ENCODE peak calls at places on chromosomes 12 and 14, in seven cellular contexts. K is esophagus squamous epithelium, X is gastrocnemius medialis, C is body of pancreas, O is thyroid gland, P is left ventricle myocardium inferior, A is fibroblast of lung. M is an unnamed sample.

GRCh38 chr12:953776-954175 is 4.3 kb upstream of the RAD52 start:
- DNase-seq in A (peak), C (no peak), K (no peak), O (no peak), X (no peak), P (no peak), M (peak)

GRCh38 chr12:2017724-2018337 is 13.6 kb upstream of the DCP1B start:
- DNase-seq in P (no peak), C (no peak), O (no peak), A (peak), K (no peak), X (no peak), M (no peak)

GRCh38 chr12:30515351-30515750 is 180.3 kb downstream of the IPO8 start:
- DNase-seq in C (no peak), P (no peak), X (no peak), A (peak), K (no peak), O (no peak), M (no peak)

GRCh38 chr12:39533951-39534350 is 85.7 kb downstream of the ABCD2 start:
- DNase-seq in K (no peak), P (no peak), O (no peak), A (no peak), C (no peak), X (no peak), M (no peak)

GRCh38 chr12:44428825-44429224 is 447.3 kb downstream of the NELL2 start:
- DNase-seq in C (no peak), X (no peak), K (no peak), O (no peak), P (no peak), A (no peak), M (no peak)

GRCh38 chr12:51191516-51192283 is 18.8 kb upstream of the TFCP2 start:
- DNase-seq in K (no peak), P (no peak), X (no peak), A (no peak), C (no peak), O (peak), M (no peak)

GRCh38 chr14:64303471-64303917 is 9.3 kb upstream of the ESR2 start:
- DNase-seq in O (no peak), X (no peak), C (no peak), K (no peak), A (peak), P (no peak), M (peak)

GRCh38 chr12:66066929-66067281 is 63.6 kb downstream of the LLPH start:
- DNase-seq in P (no peak), C (no peak), X (no peak), A (no peak), O (no peak), K (no peak), M (no peak)

GRCh38 chr12:40819427-40820108 is 127.3 kb downstream of the CNTN1 start:
- DNase-seq in A (no peak), K (no peak), P (no peak), O (no peak), C (peak), X (no peak), M (no peak)

GRCh38 chr12:80912906-80913769 is 24.6 kb downstream of the LIN7A start:
- DNase-seq in A (no peak), O (no peak), K (no peak), C (no peak), X (no peak), P (no peak), M (no peak)

GRCh38 chr14:22231022-22231421 is 358.0 kb downstream of the DAD1 start:
- DNase-seq in P (no peak), O (no peak), C (no peak), X (no peak), K (no peak), A (no peak), M (no peak)

GRCh38 chr14:23321572-23322547 is 603 bp downstream of the PABPN1 start:
- DNase-seq in A (peak), K (no peak), P (peak), O (peak), X (no peak), C (peak), M (no peak)

GRCh38 chr12:74915718-74916117 is 293.9 kb downstream of the KCNC2 start:
- DNase-seq in X (no peak), C (no peak), K (no peak), A (no peak), P (no peak), O (no peak), M (no peak)

GRCh38 chr12:129381717-129382116 is 522.1 kb downstream of the TMEM132D start:
- DNase-seq in P (no peak), O (no peak), K (no peak), C (no peak), X (no peak), A (no peak), M (no peak)

GRCh38 chr12:70251226-70251625 is 8.0 kb downstream of the CNOT2 start:
- DNase-seq in O (no peak), A (peak), C (no peak), K (no peak), P (no peak), X (no peak), M (no peak)

GRCh38 chr12:122072031-122072970 is 6.3 kb upstream of the MLXIP start:
- DNase-seq in C (peak), P (peak), O (peak), K (no peak), A (peak), X (peak), M (peak)

GRCh38 chr14:88233915-88234314 is 89.2 kb downstream of the KCNK10 start:
- DNase-seq in X (no peak), K (no peak), O (no peak), A (no peak), C (no peak), P (no peak), M (no peak)
- TF ChIP-seq CTCF in X (no peak), K (no peak), O (no peak), A (no peak), C (no peak), P (no peak), M (no peak)

DNA sequence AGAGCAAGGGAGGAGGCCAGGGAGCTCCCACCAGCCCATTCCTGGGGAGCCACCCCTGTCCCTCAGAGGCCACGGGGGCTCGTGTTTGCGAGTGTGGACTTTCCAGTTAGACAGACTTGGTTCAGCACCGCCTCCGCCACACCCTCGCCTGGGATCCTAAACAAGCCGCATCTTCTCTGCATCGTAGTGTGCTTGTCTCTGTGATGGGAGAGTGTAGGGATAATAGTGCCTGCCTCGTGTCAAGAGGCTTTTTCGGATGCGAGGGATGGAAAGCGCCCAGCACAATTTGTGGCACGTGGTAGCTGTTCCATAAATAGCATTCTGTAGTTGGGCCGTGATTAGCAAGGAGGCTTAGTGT is 1.3 kb upstream of the PPP1R13B start:
- DNase-seq in O (no peak), P (no peak), K (no peak), A (no peak), X (no peak), C (peak), M (no peak)
- H3K4me3 ChIP-seq in O (no peak), P (peak), K (peak), A (no peak), X (peak), C (no peak), M (no peak)

GRCh38 chr12:68806488-68807237 is 1.3 kb upstream of the MDM2 start:
- DNase-seq in K (no peak), O (no peak), X (no peak), A (no peak), P (no peak), C (no peak), M (no peak)

GRCh38 chr12:68805592-68806120 is 2.3 kb upstream of the MDM2 start:
- DNase-seq in K (no peak), A (peak), P (no peak), O (no peak), X (no peak), C (no peak), M (no peak)

GRCh38 chr12:68809190-68810026 is 1.4 kb downstream of the MDM2 start:
- DNase-seq in O (no peak), X (no peak), C (no peak), A (peak), P (no peak), K (no peak), M (no peak)

GRCh38 chr12:68807576-68808387 is at the start of gene MDM2:
- DNase-seq in C (peak), X (peak), P (peak), K (peak), O (peak), A (peak), M (peak)

GRCh38 chr12:68808388-68809189 is 612 bp downstream of the MDM2 start:
- DNase-seq in P (peak), X (peak), A (peak), K (peak), O (peak), C (peak), M (peak)
- TF ChIP-seq CTCF in P (no peak), X (peak), A (no peak), K (no peak), O (no peak), C (no peak), M (no peak)

DNA sequence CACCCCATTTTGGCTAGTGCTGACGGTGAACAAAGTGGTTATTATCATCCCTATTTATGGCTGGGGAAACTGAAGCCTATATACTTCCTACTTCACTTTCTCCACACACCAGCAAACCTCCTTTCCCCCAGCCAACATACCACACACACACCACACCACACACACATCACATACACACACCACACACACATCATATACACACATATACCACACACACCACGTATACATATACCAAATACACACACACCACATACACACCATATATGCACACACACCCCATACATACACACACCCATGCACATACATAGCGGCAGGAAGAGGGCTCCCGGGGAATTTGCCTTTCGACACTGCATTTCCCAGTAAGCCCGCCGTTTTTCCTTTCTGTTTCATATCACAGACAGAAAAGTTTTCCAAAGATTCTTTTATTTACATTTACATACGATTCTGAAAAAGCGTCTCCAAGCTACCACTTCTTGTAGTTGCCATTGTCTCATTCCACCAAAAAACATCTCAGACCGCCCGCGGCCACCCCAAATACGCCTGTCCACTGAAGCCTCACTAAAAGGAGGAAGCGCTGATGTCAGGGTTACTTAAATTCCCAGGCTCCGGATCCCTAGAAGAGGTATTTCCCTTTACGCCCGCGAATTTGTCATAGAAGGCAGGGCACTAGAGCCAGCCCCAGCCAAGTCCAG is 826 bp upstream of the RAB5B start:
- DNase-seq in A (peak), X (no peak), P (no peak), O (no peak), C (no peak), K (no peak), M (no peak)
- H3K4me3 ChIP-seq in A (peak), X (peak), P (peak), O (no peak), C (peak), K (peak), M (peak)

DNA sequence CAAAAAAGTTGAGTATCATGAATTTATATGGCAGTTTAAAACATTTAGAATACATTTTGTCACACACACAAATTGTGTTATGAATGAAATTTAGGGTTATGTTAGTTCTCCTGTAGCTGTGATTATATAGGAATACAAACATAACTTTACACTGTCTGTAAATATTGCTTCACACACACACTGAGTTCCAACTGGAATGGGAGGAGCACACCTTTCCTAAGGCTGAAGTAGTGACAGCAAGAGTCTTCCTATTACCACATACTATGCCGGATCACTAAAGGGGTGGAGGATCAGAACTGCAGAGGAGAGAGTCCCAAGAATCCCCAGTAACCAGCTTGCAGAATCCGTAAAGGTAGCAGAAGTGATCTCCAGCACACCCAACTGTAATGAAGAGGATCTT is 63.7 kb downstream of the DNAI7 start:
- DNase-seq in P (no peak), C (no peak), K (no peak), O (no peak), A (no peak), X (no peak), M (no peak)
- TF ChIP-seq CTCF in P (no peak), C (no peak), K (no peak), O (no peak), A (no peak), X (no peak), M (no peak)

DNA sequence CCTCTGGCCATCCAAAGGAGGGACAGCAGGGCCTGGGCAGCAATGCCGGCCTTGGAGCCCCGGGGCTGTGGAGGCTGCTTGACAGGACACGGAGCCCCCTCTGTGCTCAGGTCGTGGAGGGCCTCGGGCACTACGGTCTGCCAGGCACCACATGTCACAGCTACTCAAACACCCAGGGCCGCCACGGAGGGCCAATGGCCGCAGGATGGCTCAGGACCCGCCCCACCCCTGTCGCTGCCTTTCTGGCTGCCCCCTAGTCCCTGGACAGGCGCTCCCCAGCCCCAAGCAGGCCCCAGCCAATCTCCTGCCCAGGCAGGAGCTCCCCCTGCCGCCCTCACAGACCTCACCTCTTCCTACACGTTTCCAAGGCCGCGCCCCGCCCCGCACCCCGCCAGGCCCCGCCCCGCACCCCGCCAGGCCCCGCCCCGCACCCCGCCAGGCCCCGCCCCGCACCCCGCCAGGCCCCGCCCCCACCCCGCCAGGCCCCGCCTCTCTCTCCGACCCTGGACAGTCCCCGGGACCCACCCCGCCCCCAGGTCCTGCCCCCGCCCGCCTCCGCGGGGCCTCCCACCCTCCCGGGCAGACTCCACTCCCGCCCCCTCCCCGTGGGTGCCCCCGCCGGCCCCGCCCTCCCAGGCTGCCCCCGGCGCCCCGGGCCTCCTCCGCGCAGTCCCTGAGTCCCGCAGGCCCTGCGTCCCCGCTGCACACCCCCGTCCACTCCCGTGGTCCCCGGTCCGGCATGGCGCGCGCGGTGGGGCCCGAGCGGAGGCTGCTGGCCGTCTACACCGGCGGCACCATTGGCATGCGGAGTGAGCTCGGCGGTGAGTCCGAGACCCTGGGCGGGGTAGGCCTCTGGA is at the start of gene ASPG:
- DNase-seq in P (peak), X (no peak), C (peak), K (no peak), O (no peak), A (no peak), M (no peak)
- H3K4me3 ChIP-seq in P (peak), X (no peak), C (no peak), K (peak), O (no peak), A (no peak), M (no peak)

DNA sequence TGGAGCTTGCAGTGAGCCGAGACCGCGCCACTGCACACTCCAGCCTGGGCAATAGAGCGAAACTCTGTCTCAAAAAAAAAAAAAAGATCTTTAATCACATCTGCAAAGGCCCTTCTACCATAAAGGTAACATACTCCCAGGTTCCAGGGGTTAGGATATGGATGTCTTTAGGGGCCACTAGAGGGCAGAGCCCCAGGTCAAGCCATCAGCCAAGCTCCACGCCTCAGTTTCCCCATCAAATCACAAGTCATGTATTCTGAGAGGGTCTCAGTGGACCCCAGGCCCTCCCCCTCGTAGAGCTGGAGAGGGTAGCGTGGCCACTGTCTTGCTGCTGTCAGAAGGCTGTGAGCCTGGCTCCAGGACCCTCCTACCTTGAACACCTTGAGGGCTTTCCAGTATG is 18.8 kb downstream of the SLC8B1 start:
- DNase-seq in K (no peak), X (no peak), C (no peak), O (no peak), P (no peak), A (no peak), M (no peak)
- TF ChIP-seq CTCF in K (no peak), X (no peak), C (no peak), O (no peak), P (no peak), A (no peak), M (no peak)

GRCh38 chr14:60508363-60508706 is 611 bp upstream of the SIX6 start:
- DNase-seq in K (no peak), X (no peak), O (no peak), C (no peak), A (no peak), P (no peak), M (no peak)
- H3K4me3 ChIP-seq in K (no peak), X (peak), O (no peak), C (no peak), A (no peak), P (no peak), M (no peak)

GRCh38 chr12:91618281-91618680 is 435.7 kb upstream of the DCN start:
- DNase-seq in X (no peak), O (no peak), C (no peak), A (no peak), K (no peak), P (no peak), M (no peak)

GRCh38 chr12:91622981-91623380 is 440.4 kb upstream of the DCN start:
- DNase-seq in O (no peak), P (no peak), C (no peak), X (no peak), K (no peak), A (no peak), M (no peak)

GRCh38 chr12:91620422-91620821 is 437.8 kb upstream of the DCN start:
- DNase-seq in P (no peak), K (no peak), C (no peak), X (no peak), O (no peak), A (no peak), M (no peak)

GRCh38 chr12:91617830-91618229 is 435.2 kb upstream of the DCN start:
- DNase-seq in P (no peak), C (no peak), X (no peak), A (no peak), O (no peak), K (no peak), M (no peak)

DNA sequence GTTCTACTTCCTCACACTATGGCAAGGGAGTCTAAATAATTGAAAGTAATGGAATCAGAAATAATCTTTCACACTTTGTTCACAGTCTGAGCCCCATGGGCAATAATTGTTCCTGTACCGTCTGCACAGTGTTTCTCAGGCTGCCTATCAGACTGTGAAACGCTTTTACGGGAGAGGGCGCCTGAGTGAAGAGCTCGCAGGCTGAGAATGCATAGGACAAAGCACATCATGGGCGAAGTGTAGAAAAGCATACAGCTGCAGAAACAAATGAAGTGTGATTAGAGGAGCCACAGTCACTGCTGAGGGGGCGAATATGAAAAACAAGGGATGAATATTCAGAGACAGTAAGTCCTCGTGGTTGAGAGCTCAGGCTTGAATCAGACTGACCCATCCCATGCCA is 438.3 kb upstream of the DCN start:
- DNase-seq in O (peak), K (no peak), X (no peak), P (no peak), A (peak), C (peak), M (no peak)
- TF ChIP-seq CTCF in O (no peak), K (no peak), X (no peak), P (peak), A (no peak), C (no peak), M (no peak)

M was measured in AG09309.